ENCODE peak calls at places on chromosomes 5 and 9, in five cellular contexts. Y is Peyer's patch, X is tibial nerve, Q is IMR-90, G is upper lobe of left lung. E is an unnamed sample.

GRCh38 chr5:52760695-52761366 is 26.9 kb upstream of the ITGA1 start:
- DNase-seq in G (no peak), X (no peak), Y (no peak), Q (no peak), E (no peak)

GRCh38 chr9:14256588-14256987 is 57.4 kb downstream of the NFIB start:
- DNase-seq in Y (no peak), X (no peak), G (no peak), Q (no peak), E (no peak)

GRCh38 chr5:14284366-14285148 is 141.4 kb downstream of the TRIO start:
- DNase-seq in G (no peak), Y (no peak), Q (no peak), X (no peak), E (no peak)

GRCh38 chr5:170408189-170408588 is 19.0 kb upstream of the KCNMB1 start:
- DNase-seq in G (no peak), X (no peak), Q (no peak), Y (no peak), E (no peak)

GRCh38 chr5:53008751-53009150 is 19.6 kb downstream of the ITGA2 start:
- DNase-seq in G (no peak), Q (peak; percentile 84), Y (no peak), X (no peak), E (no peak)

GRCh38 chr5:134878403-134878802 is 4.2 kb downstream of the TXNDC15 start:
- DNase-seq in X (no peak), Y (no peak), G (peak; percentile 81), Q (no peak), E (no peak)

GRCh38 chr5:107272954-107273353 is 397.8 kb downstream of the EFNA5 start:
- DNase-seq in G (no peak), X (no peak), Q (no peak), Y (no peak), E (no peak)

GRCh38 chr5:116569999-116570398 is 4.6 kb downstream of the SEMA6A start:
- DNase-seq in G (no peak), X (no peak), Y (no peak), Q (no peak), E (no peak)

GRCh38 chr5:169442354-169443248 is 141.0 kb upstream of the SPDL1 start:
- DNase-seq in X (no peak), G (no peak), Q (no peak), Y (no peak), E (no peak)

GRCh38 chr5:176851871-176852270 is 41.5 kb downstream of the UNC5A start:
- DNase-seq in Q (no peak), X (no peak), G (no peak), Y (no peak), E (no peak)

GRCh38 chr5:137461636-137462596 is 37.2 kb downstream of the SPOCK1 start:
- DNase-seq in X (no peak), Q (no peak), G (no peak), Y (no peak), E (no peak)

GRCh38 chr9:93302586-93303257 is 118.8 kb downstream of the WNK2 start:
- DNase-seq in G (peak; percentile 57), X (peak; percentile 47), Y (peak; percentile 67), Q (peak; percentile 58), E (no peak)

GRCh38 chr5:116747881-116748280 is 173.3 kb upstream of the SEMA6A start:
- DNase-seq in Y (no peak), Q (no peak), X (peak; percentile 7), G (no peak), E (no peak)

GRCh38 chr5:139678751-139679750 is 30.9 kb downstream of the CXXC5 start:
- DNase-seq in Q (no peak), G (no peak), X (no peak), Y (no peak), E (no peak)

GRCh38 chr5:122493091-122493775 is 181.2 kb downstream of the SNCAIP start:
- DNase-seq in X (no peak), Q (no peak), G (no peak), Y (peak; percentile 84), E (peak; percentile 87)

GRCh38 chr5:177370488-177371119 is 12.9 kb downstream of the RGS14 start:
- DNase-seq in G (peak; percentile 89), X (peak; percentile 39), Y (peak; percentile 93), Q (peak; percentile 82), E (no peak)

GRCh38 chr9:118882674-118883073 is 486.6 kb downstream of the BRINP1 start:
- DNase-seq in G (no peak), Q (no peak), X (no peak), Y (no peak), E (no peak)

GRCh38 chr5:41967401-41967800 is 42.3 kb downstream of the FBXO4 start:
- DNase-seq in X (no peak), Y (no peak), Q (no peak), G (no peak), E (no peak)

GRCh38 chr9:122125891-122126331 is 32.8 kb upstream of the TTLL11 start:
- DNase-seq in Q (peak; percentile 12), G (no peak), X (no peak), Y (no peak), E (no peak)

GRCh38 chr9:110578896-110579752 is at the start of gene SVEP1:
- DNase-seq in Y (peak; percentile 51), X (peak; percentile 35), Q (peak; percentile 77), G (peak; percentile 27), E (no peak)

GRCh38 chr9:117828466-117828865 is 124.3 kb downstream of the TLR4 start:
- DNase-seq in G (no peak), Y (no peak), X (no peak), Q (no peak), E (no peak)

GRCh38 chr5:62578540-62578939 is at the start of gene LRRC70:
- DNase-seq in Q (peak; percentile 64), Y (no peak), X (no peak), G (no peak), E (no peak)

GRCh38 chr5:161763571-161763970 is 78.0 kb downstream of the GABRA6 start:
- DNase-seq in X (no peak), G (no peak), Y (no peak), Q (no peak), E (no peak)

GRCh38 chr9:35164711-35165110 is 2.9 kb downstream of the UNC13B start:
- DNase-seq in Y (no peak), Q (peak; percentile 58), X (no peak), G (no peak), E (no peak)

GRCh38 chr5:1420211-1421195 is 24.7 kb downstream of the SLC6A3 start:
- DNase-seq in Q (no peak), Y (peak; percentile 29), G (no peak), X (no peak), E (no peak)

GRCh38 chr5:176779537-176779936 is 30.8 kb upstream of the UNC5A start:
- DNase-seq in Q (no peak), Y (peak; percentile 13), X (no peak), G (peak; percentile 1), E (no peak)

GRCh38 chr5:78908173-78908901 is 76.8 kb downstream of the ARSB start:
- DNase-seq in G (peak; percentile 61), Y (peak; percentile 56), X (peak; percentile 19), Q (peak; percentile 91), E (no peak)

GRCh38 chr5:1522601-1523479 is 920 bp downstream of the LPCAT1 start:
- DNase-seq in Q (no peak), X (no peak), G (peak; percentile 20), Y (peak; percentile 57), E (no peak)

GRCh38 chr5:9265391-9266287 is 280.2 kb downstream of the SEMA5A start:
- DNase-seq in Q (peak; percentile 99), Y (no peak), G (peak; percentile 74), X (no peak), E (no peak)

GRCh38 chr9:127603226-127603625 is 8.9 kb upstream of the STXBP1 start:
- DNase-seq in X (no peak), Q (no peak), G (no peak), Y (no peak), E (no peak)

GRCh38 chr9:112299514-112299913 is 33.9 kb downstream of the PTBP3 start:
- DNase-seq in X (no peak), G (no peak), Q (peak; percentile 60), Y (no peak), E (no peak)

GRCh38 chr9:134316444-134317160 is 9.7 kb upstream of the RXRA start:
- DNase-seq in Y (peak; percentile 49), Q (peak; percentile 68), G (no peak), X (no peak), E (no peak)
- TF ChIP-seq POLR2A in Y (no peak), Q (no peak), G (no peak), X (no peak), E (no peak)

GRCh38 chr5:132181011-132181629 is 46.5 kb downstream of the P4HA2 start:
- DNase-seq in Y (no peak), X (no peak), Q (no peak), G (no peak), E (peak; percentile 55)
- TF ChIP-seq POLR2A in Y (no peak), X (no peak), Q (no peak), G (no peak), E (no peak)

DNA sequence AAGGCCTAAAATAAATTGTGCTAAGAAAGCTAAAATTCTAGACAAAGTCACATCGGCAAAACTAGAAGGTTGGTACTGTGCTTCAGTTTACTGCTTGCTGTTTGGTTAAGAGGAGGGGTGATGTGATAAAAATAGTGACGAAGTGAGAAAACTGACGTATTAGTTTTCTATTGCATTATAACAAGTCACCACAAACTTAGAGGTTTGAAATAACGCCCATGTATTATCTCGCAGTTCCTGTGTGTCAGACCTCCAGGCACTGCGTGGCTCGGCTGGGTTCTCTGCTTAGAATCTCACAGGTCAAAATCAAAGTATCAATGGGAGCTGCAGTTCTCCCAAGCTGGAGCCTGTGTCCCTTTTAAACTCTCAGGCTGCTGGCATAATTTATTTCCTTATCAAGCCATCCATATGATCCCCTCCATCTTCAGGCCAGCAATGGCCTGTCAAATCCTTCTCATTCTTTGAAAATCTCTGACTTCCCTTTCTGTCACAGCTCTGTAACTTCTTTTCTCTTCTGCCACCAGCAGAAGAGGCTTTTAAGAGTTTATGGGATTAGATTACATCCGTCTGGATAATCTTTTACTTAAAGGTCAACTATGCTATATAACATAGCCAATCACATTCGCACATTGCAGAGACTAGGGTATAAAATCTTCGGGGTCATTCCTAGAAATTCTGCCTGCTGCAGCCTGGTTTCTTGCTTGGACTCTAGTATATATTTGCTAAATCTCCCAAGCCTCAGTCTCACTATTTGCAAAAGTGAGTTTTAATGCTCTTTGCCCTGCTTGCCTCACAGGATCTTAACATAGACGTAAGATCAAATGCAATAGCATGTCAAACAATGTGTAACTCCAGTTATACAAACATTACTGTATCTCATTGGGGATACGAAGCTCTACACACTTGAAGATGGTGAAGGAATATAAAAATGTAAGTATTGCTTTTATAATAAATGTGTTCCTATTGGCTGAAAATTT is 104.1 kb upstream of the CDKN2B start:
- DNase-seq in Y (no peak), Q (no peak), G (no peak), X (no peak), E (no peak)
- TF ChIP-seq POLR2A in Y (peak; percentile 32), Q (no peak), G (no peak), X (no peak), E (no peak)

GRCh38 chr9:94645901-94646300 is 6.6 kb upstream of the FBP1 start:
- DNase-seq in G (no peak), X (no peak), Q (no peak), Y (no peak), E (no peak)

GRCh38 chr9:94650924-94651323 is 11.6 kb upstream of the FBP1 start:
- DNase-seq in G (no peak), Y (no peak), X (no peak), Q (no peak), E (no peak)

GRCh38 chr9:94644543-94644942 is 5.2 kb upstream of the FBP1 start:
- DNase-seq in Q (no peak), X (no peak), Y (no peak), G (no peak), E (no peak)

GRCh38 chr9:94648191-94648590 is 8.9 kb upstream of the FBP1 start:
- DNase-seq in Q (no peak), X (no peak), Y (no peak), G (peak; percentile 0), E (no peak)

GRCh38 chr9:94649100-94649855 is 10.0 kb upstream of the FBP1 start:
- DNase-seq in Q (peak; percentile 28), Y (no peak), G (no peak), X (peak; percentile 25), E (no peak)
- TF ChIP-seq POLR2A in Q (no peak), Y (no peak), G (no peak), X (no peak), E (no peak)